ENCODE peak calls at places on chromosomes 4 and X, in ten cellular contexts. C is fibroblast of mammary gland; S is CD4-positive, alpha-beta T cell; Z is foreskin fibroblast; R is dorsolateral prefrontal cortex; D is ovary; N is stomach; M is endothelial cell; F is lung; P is neural progenitor cell. T is an unnamed sample.

GRCh38 chr4:4488405-4489404 is 53.1 kb downstream of the STX18 start:
- DNase-seq in C (peak; percentile 86), S (peak; percentile 56), Z (peak; percentile 90), R (peak; percentile 55), D (peak; percentile 70), N (peak; percentile 78), M (peak; percentile 74), F (peak; percentile 63), P (peak; percentile 79), T (peak; percentile 70)

GRCh38 chrX:39427492-39428289 is 626.4 kb downstream of the MID1IP1 start:
- DNase-seq in C (peak; percentile 79), S (no peak), Z (peak; percentile 63), R (no peak), D (peak; percentile 45), N (no peak), M (no peak), F (no peak), P (no peak), T (peak; percentile 1)

GRCh38 chr4:54384563-54384962 is 155.5 kb downstream of the PDGFRA start:
- DNase-seq in C (peak; percentile 54), S (no peak), Z (peak; percentile 77), R (no peak), D (peak; percentile 53), N (peak; percentile 45), M (peak; percentile 21), F (no peak), P (peak; percentile 38), T (no peak)

GRCh38 chr4:138859249-138859648 is 156.3 kb upstream of the NOCT start:
- DNase-seq in C (no peak), S (no peak), Z (no peak), R (no peak), D (no peak), N (peak; percentile 45), M (no peak), F (no peak), P (no peak), T (no peak)

GRCh38 chr4:20203508-20203907 is 48.2 kb upstream of the SLIT2 start:
- DNase-seq in C (peak; percentile 98), S (no peak), Z (peak; percentile 96), R (no peak), D (no peak), N (no peak), M (no peak), F (no peak), P (no peak), T (peak; percentile 80)

GRCh38 chr4:98659741-98660507 is 1.5 kb upstream of the TSPAN5 start:
- DNase-seq in C (peak; percentile 52), S (no peak), Z (peak; percentile 56), R (no peak), D (no peak), N (no peak), M (no peak), F (no peak), P (no peak), T (no peak)

GRCh38 chr4:712093-712492 is 6.5 kb downstream of the PCGF3 start:
- DNase-seq in C (no peak), S (no peak), Z (no peak), R (no peak), D (no peak), N (no peak), M (no peak), F (no peak), P (no peak), T (no peak)

GRCh38 chr4:128461300-128462103 is 173.9 kb upstream of the PGRMC2 start:
- DNase-seq in C (peak; percentile 93), S (no peak), Z (peak; percentile 78), R (no peak), D (peak; percentile 38), N (no peak), M (no peak), F (no peak), P (peak; percentile 88), T (peak; percentile 93)

GRCh38 chrX:3960952-3961351 is 247.5 kb upstream of the PRKX start:
- DNase-seq in C (no peak), S (no peak), Z (no peak), R (no peak), D (no peak), N (no peak), M (no peak), F (no peak), P (no peak), T (no peak)

GRCh38 chrX:3963980-3964379 is 250.5 kb upstream of the PRKX start:
- DNase-seq in C (no peak), S (no peak), Z (no peak), R (no peak), D (no peak), N (no peak), M (no peak), F (no peak), P (no peak), T (no peak)

GRCh38 chrX:3962511-3963350 is 249.3 kb upstream of the PRKX start:
- DNase-seq in C (peak; percentile 22), S (no peak), Z (peak; percentile 57), R (no peak), D (no peak), N (no peak), M (peak; percentile 6), F (no peak), P (peak; percentile 68), T (no peak)
- TF ChIP-seq CTCF in C (peak; percentile 50), S (peak; percentile 48), Z (peak; percentile 56), R (peak; percentile 61), D (no peak), N (peak; percentile 24), M (peak; percentile 46), F (peak; percentile 9), P (peak; percentile 83), T (peak; percentile 57)

GRCh38 chrX:40878821-40879571 is 143.7 kb upstream of the MED14 start:
- DNase-seq in C (no peak), S (no peak), Z (peak; percentile 4), R (no peak), D (no peak), N (no peak), M (no peak), F (no peak), P (peak; percentile 13), T (no peak)

GRCh38 chrX:40883021-40883619 is 147.8 kb upstream of the MED14 start:
- DNase-seq in C (no peak), S (no peak), Z (no peak), R (no peak), D (no peak), N (no peak), M (no peak), F (no peak), P (no peak), T (no peak)

GRCh38 chrX:40880712-40881111 is 145.4 kb upstream of the MED14 start:
- DNase-seq in C (no peak), S (no peak), Z (no peak), R (no peak), D (no peak), N (no peak), M (no peak), F (no peak), P (no peak), T (no peak)

GRCh38 chrX:40877869-40878268 is 142.5 kb upstream of the MED14 start:
- DNase-seq in C (peak; percentile 57), S (no peak), Z (peak; percentile 43), R (no peak), D (no peak), N (no peak), M (no peak), F (no peak), P (no peak), T (no peak)
- TF ChIP-seq CTCF in C (peak; percentile 63), S (peak; percentile 55), Z (peak; percentile 35), R (peak; percentile 46), D (no peak), N (peak; percentile 34), M (no peak), F (peak; percentile 9), P (peak; percentile 30), T (peak; percentile 51)

GRCh38 chr4:146123231-146123630 is 52.3 kb upstream of the LSM6 start:
- DNase-seq in C (no peak), S (no peak), Z (no peak), R (no peak), D (no peak), N (no peak), M (no peak), F (no peak), P (no peak), T (no peak)

GRCh38 chr4:146121757-146122156 is 53.8 kb upstream of the LSM6 start:
- DNase-seq in C (no peak), S (no peak), Z (no peak), R (no peak), D (no peak), N (no peak), M (no peak), F (no peak), P (no peak), T (no peak)

GRCh38 chr4:146122398-146122797 is 53.1 kb upstream of the LSM6 start:
- DNase-seq in C (no peak), S (no peak), Z (no peak), R (no peak), D (no peak), N (no peak), M (no peak), F (no peak), P (no peak), T (no peak)

GRCh38 chr4:146119845-146120404 is 55.6 kb upstream of the LSM6 start:
- DNase-seq in C (no peak), S (no peak), Z (no peak), R (no peak), D (no peak), N (no peak), M (no peak), F (no peak), P (no peak), T (no peak)

GRCh38 chr4:146124023-146124680 is 51.4 kb upstream of the LSM6 start:
- DNase-seq in C (peak; percentile 23), S (no peak), Z (no peak), R (no peak), D (no peak), N (no peak), M (no peak), F (no peak), P (peak; percentile 23), T (no peak)
- TF ChIP-seq CTCF in C (no peak), S (no peak), Z (no peak), R (no peak), D (no peak), N (no peak), M (no peak), F (no peak), P (peak; percentile 7), T (no peak)

GRCh38 chr4:70538869-70539268 is 20.5 kb downstream of the AMTN start:
- DNase-seq in C (no peak), S (no peak), Z (no peak), R (no peak), D (no peak), N (no peak), M (no peak), F (no peak), P (no peak), T (no peak)

DNA sequence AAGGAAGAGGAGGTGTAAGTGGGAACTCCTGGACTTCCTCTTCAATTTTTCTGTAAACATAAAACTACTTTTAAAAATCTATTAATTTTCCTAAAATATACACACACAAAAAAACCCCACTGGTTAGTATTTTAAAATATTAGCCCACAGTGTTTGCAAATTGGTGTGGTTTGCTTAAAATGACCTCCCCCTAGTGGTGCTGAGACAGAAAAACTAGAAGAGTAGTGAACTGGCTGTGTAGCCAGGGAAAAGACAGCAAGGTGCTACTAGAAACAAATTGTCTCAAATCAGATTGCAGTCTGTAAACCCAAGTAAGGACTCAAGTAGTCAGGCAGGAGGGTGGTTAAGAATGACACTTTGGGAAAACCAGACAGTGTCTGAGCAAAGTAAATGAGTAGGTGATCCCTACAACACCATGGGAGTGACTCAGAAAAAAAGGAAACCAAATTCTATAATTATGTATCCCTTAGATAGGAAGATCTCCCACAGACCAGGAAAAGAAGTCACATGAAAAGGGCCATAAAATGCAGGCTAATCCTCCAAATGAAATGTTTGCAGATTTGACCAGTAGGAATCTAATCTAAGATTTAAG is 26.0 kb downstream of the AMTN start:
- DNase-seq in C (peak; percentile 10), S (no peak), Z (peak; percentile 2), R (no peak), D (no peak), N (no peak), M (peak; percentile 9), F (no peak), P (peak; percentile 52), T (no peak)
- TF ChIP-seq CTCF in C (peak; percentile 54), S (peak; percentile 26), Z (peak; percentile 70), R (no peak), D (no peak), N (peak; percentile 23), M (peak; percentile 63), F (no peak), P (peak; percentile 78), T (peak; percentile 46)

T was measured in AG09319.